ENCODE peak calls at places on chromosomes 5 and 9, in eight cellular contexts. C, J, O, S, A, B, Q and K are unnamed samples.

GRCh38 chr5:179720222-179720621 is 12.4 kb upstream of the MAML1 start:
- DNase-seq in C (no peak), S (no peak), A (no peak), Q (no peak), J (no peak), O (no peak), B (no peak), K (no peak)

GRCh38 chr9:806285-807156 is 35.0 kb upstream of the DMRT1 start:
- DNase-seq in J (no peak), A (no peak), C (peak), B (peak), S (peak), Q (no peak), O (peak), K (no peak)

GRCh38 chr5:177204281-177204680 is 70.7 kb downstream of the NSD1 start:
- DNase-seq in B (no peak), C (no peak), S (no peak), A (no peak), Q (no peak), O (no peak), J (no peak), K (no peak)

GRCh38 chr5:156929366-156929948 is 33.6 kb downstream of the TIMD4 start:
- DNase-seq in B (no peak), A (no peak), S (no peak), J (no peak), C (no peak), Q (no peak), O (no peak), K (no peak)

GRCh38 chr5:123094227-123094918 is 5.3 kb downstream of the PRDM6 start:
- DNase-seq in A (no peak), C (peak), J (no peak), S (no peak), B (no peak), O (no peak), Q (no peak), K (no peak)

GRCh38 chr9:128657796-128658195 is 1.1 kb upstream of the DYNC2I2 start:
- DNase-seq in B (no peak), A (no peak), C (no peak), J (no peak), Q (no peak), O (no peak), S (no peak), K (no peak)

GRCh38 chr9:136745389-136746218 is 2.7 kb downstream of the LCN6 start:
- DNase-seq in S (no peak), Q (no peak), B (no peak), J (peak), O (no peak), A (no peak), C (no peak), K (no peak)

GRCh38 chr5:141973871-141974595 is 5.1 kb downstream of the RNF14 start:
- DNase-seq in Q (peak), A (no peak), B (peak), J (no peak), O (peak), S (peak), C (peak), K (no peak)

GRCh38 chr5:91219141-91219802 is 163.8 kb downstream of the ARRDC3 start:
- DNase-seq in A (peak), Q (peak), C (peak), B (peak), S (peak), J (no peak), O (peak), K (peak)

GRCh38 chr9:127931092-127931881 is 710 bp upstream of the PIP5KL1 start:
- DNase-seq in C (peak), O (peak), Q (peak), J (no peak), B (peak), S (no peak), A (no peak), K (no peak)

GRCh38 chr9:105173306-105173705 is 71.1 kb upstream of the SLC44A1 start:
- DNase-seq in J (no peak), Q (no peak), S (no peak), A (no peak), C (no peak), O (no peak), B (no peak), K (no peak)

GRCh38 chr5:124408738-124409453 is 337.5 kb downstream of the ZNF608 start:
- DNase-seq in O (peak), J (no peak), S (no peak), A (no peak), C (peak), Q (peak), B (peak), K (peak)

GRCh38 chr9:129307227-129307970 is 129.3 kb upstream of the IER5L start:
- DNase-seq in S (no peak), A (peak), Q (no peak), J (no peak), O (no peak), C (no peak), B (no peak), K (no peak)

GRCh38 chr5:43643327-43643726 is 40.3 kb downstream of the NNT start:
- DNase-seq in J (no peak), B (no peak), S (no peak), O (no peak), C (no peak), A (no peak), Q (no peak), K (no peak)

GRCh38 chr9:91298304-91298703 is 63.4 kb downstream of the AUH start:
- DNase-seq in S (no peak), Q (no peak), J (no peak), A (no peak), O (peak), B (peak), C (peak), K (no peak)

GRCh38 chr5:55160493-55161209 is 680 bp downstream of the GPX8 start:
- DNase-seq in A (peak), O (peak), S (peak), Q (peak), C (peak), J (no peak), B (peak), K (peak)

GRCh38 chr9:88072831-88073365 is 65.4 kb downstream of the SPATA31C2 start:
- DNase-seq in C (no peak), B (no peak), O (no peak), J (no peak), S (no peak), Q (peak), A (no peak), K (no peak)

GRCh38 chr5:172423379-172424110 is 30.8 kb downstream of the SH3PXD2B start:
- DNase-seq in A (no peak), B (no peak), J (no peak), S (no peak), O (no peak), Q (no peak), C (no peak), K (no peak)

GRCh38 chr9:136996361-136997281 is at the start of gene CLIC3:
- DNase-seq in Q (no peak), A (no peak), B (no peak), O (no peak), C (peak), S (no peak), J (no peak), K (no peak)

GRCh38 chr5:40834391-40834848 is 602 bp downstream of the RPL37 start:
- DNase-seq in C (peak), Q (peak), O (peak), J (no peak), A (no peak), S (no peak), B (peak), K (no peak)

GRCh38 chr9:21031091-21031817 is at the start of gene HACD4:
- DNase-seq in O (peak), A (peak), B (peak), Q (peak), J (peak), S (no peak), C (peak), K (no peak)

GRCh38 chr9:928363-929042 is 48.0 kb upstream of the DMRT3 start:
- DNase-seq in O (no peak), C (no peak), S (no peak), J (no peak), A (no peak), Q (no peak), B (peak), K (peak)

GRCh38 chr5:8831251-8831650 is 714.6 kb downstream of the SEMA5A start:
- DNase-seq in O (no peak), A (no peak), J (no peak), Q (no peak), C (no peak), B (no peak), S (no peak), K (no peak)

GRCh38 chr5:53730938-53731337 is 170.5 kb downstream of the NDUFS4 start:
- DNase-seq in C (no peak), J (no peak), O (peak), A (no peak), Q (no peak), S (no peak), B (peak), K (no peak)

DNA sequence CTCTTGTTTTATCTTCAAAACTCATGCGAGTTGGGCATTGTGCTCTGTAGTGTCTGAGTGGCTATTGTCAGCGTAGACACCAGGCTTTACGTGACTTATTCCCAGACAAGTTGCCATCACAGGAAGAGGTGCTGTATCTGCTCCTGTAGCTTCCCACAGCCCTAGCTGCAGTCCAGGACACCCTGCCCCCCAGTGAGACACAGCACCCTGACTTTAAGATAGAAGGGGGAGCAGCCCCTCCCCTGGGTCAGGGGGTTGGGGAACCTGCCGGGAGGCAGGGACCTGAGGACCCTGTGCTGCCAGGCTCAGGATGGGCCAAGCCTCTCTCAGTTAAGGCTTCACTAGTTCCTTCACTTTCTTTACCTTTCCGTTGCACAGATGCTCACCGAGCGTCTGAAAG is 75.4 kb downstream of the NEK6 start:
- DNase-seq in J (no peak), Q (no peak), B (no peak), O (no peak), C (no peak), S (no peak), A (no peak), K (no peak)
- H3K4me3 ChIP-seq in J (no peak), Q (no peak), B (no peak), O (no peak), C (no peak), S (no peak), A (no peak), K (no peak)

GRCh38 chr9:4243877-4244812 is 55.7 kb downstream of the GLIS3 start:
- DNase-seq in O (no peak), J (no peak), B (no peak), Q (no peak), A (no peak), S (no peak), C (no peak), K (no peak)
- TF ChIP-seq CTCF in O (no peak), J (no peak), B (no peak), Q (no peak), A (no peak), S (no peak), C (no peak), K (no peak)

GRCh38 chr9:38017149-38017884 is 51.7 kb downstream of the SHB start:
- DNase-seq in A (peak), S (no peak), Q (peak), O (peak), J (peak), C (peak), B (peak), K (peak)
- H3K4me3 ChIP-seq in A (peak), S (no peak), Q (no peak), O (no peak), J (no peak), C (no peak), B (no peak), K (no peak)

DNA sequence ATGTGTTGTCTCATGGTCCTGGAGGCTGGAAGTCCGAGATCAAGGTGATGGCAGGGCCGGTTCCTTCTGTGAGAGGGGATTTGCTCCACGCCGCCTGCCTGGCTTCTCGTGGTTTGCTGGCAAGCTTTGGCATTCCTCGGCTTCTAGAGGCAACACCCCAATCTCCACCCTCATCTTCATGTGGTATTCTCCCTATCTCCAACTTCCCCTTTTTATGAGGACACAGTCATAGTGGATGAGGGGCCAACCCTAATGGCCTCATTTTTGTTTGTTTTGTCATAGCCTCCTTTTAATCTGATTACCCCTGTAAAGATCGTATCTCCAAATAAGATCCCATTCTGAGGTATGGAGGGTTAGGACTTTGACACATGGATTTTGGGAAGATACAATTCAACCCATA is 41.7 kb upstream of the CLK4 start:
- DNase-seq in B (no peak), S (no peak), C (no peak), J (no peak), A (no peak), O (no peak), Q (no peak), K (no peak)
- TF ChIP-seq CTCF in B (no peak), S (no peak), C (no peak), J (no peak), A (no peak), O (no peak), Q (no peak), K (no peak)

GRCh38 chr9:78028926-78029325 is 2.7 kb downstream of the GNAQ start:
- DNase-seq in C (peak), B (no peak), S (no peak), Q (no peak), O (no peak), A (no peak), J (no peak), K (no peak)

GRCh38 chr9:78031271-78031825 is at the start of gene GNAQ:
- DNase-seq in C (no peak), A (no peak), O (no peak), S (no peak), Q (no peak), B (no peak), J (peak), K (no peak)

GRCh38 chr9:78029601-78030552 is 1.7 kb downstream of the GNAQ start:
- DNase-seq in C (peak), B (peak), Q (no peak), O (peak), J (no peak), A (peak), S (no peak), K (no peak)

GRCh38 chr9:78031826-78032598 is 401 bp upstream of the GNAQ start:
- DNase-seq in Q (peak), S (peak), B (peak), C (peak), A (peak), O (peak), J (peak), K (no peak)

GRCh38 chr9:78030553-78031270 is 899 bp downstream of the GNAQ start:
- DNase-seq in J (peak), Q (no peak), S (no peak), B (peak), C (peak), O (peak), A (peak), K (no peak)
- H3K4me3 ChIP-seq in J (peak), Q (peak), S (peak), B (peak), C (peak), O (peak), A (peak), K (peak)

DNA sequence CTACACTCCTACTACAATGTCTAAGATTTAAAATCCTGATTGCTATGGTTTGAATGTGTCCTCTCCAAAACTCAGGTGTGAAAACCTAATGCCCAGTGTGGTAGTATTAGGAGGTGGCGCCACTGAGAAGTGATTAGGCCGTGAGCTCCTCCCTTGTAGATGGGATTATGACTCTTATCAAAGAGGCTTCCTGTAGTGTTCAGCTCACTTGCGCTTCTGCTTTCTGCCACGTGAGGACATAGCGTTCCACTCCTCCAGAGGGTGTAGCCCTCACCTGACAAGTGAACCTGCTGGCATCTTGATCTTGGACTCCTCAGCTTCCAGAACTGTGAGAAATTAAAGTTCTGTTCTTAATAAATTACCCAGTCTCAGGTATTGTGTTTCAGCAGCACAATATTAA is 33.0 kb upstream of the WHRN start:
- DNase-seq in J (no peak), A (no peak), O (no peak), Q (no peak), C (no peak), B (no peak), S (no peak), K (no peak)
- TF ChIP-seq CTCF in J (no peak), A (no peak), O (no peak), Q (peak), C (no peak), B (no peak), S (no peak), K (peak)

DNA sequence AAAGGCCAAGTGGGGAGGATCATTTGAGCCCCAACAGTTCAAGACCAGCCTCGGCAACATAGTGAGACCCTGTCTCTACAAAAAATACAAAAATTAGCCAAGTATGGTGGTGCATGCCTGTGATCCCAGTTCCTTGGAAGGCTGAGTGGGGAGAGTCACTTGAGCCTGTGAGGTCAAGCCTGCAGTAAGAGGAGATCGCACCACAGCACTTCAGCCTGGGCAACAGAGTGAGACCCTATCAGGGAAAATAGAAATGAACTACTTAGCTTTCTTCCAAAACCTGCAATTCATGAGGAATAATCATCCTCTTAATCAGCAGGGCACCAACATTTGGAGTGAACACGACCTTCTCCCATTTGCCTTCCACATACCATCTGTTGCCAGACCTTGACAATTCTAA is 96.1 kb downstream of the OR2K2 start:
- DNase-seq in B (no peak), S (no peak), A (no peak), J (no peak), C (no peak), O (no peak), Q (no peak), K (no peak)
- H3K4me3 ChIP-seq in B (no peak), S (no peak), A (no peak), J (no peak), C (no peak), O (no peak), Q (no peak), K (no peak)

DNA sequence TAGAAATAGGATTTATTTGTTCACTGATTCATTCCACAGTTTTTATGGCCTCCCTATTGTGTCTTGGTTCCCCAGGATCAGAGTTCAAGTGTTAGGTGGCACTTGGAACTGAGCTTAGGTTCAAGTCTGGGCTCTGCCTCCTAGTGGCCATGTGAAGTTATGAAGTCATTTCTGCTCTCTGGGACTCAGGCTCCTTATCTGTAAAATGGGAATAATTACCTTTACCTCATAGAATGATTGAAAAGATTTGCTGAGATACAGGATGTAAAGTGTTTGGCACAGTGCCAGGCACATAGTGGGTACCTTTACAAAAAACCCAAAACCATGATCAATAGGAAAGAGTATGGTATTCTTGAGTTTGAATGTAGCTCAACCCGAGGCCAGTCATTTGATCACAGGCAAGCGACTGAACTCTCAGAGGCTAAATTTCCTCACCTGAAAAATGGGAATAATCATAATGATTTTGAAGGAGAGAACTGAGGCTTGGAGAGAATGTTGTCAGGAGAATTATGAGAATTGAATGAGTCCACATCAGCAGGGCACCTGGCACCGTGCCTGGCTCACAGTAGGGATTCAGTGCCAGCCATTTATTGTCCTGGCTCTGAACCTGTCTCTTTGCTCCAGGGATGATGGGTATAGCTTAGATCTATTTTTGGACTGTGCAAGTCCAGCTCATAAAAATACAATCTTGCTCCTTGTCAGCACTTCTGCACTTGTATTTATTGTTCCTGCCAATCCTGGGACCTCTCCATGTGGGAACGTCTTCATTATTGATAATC is 10.7 kb downstream of the NSG2 start:
- DNase-seq in O (no peak), B (no peak), Q (no peak), C (no peak), A (no peak), S (no peak), J (peak), K (no peak)
- TF ChIP-seq CTCF in O (no peak), B (no peak), Q (no peak), C (no peak), A (no peak), S (no peak), J (no peak), K (no peak)

DNA sequence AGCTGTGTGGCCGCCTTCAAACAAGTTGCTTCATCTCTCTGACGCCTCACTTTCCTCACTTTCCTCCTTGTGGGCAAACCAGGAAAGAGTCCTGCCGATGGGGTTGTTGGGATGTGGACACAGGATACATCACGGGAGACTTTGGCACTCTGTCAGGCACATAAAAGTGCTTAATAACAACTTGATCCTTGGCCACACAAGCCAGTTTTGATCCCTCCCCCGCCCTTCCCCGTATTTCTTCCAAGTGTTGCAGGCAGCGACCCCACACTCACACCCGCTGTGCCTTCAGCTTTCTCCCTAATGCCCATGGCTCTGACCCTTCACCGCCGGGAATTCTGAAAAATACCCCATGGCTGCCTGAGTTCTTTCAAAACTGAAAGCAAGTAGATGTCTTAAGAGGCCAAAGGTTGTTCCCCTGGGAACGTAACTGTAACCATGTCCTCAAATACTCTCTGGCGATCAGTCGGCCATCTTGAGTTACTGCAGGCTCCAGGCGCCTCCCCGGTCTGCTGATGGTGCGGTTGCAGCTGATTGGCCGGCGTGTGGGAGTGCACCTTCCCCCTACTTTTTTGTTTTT is 59.8 kb downstream of the ARHGEF37 start:
- DNase-seq in O (peak), Q (no peak), S (no peak), J (no peak), A (no peak), B (peak), C (peak), K (peak)
- H3K4me3 ChIP-seq in O (no peak), Q (no peak), S (no peak), J (no peak), A (peak), B (no peak), C (no peak), K (peak)

GRCh38 chr9:18824095-18824666 is 208.8 kb downstream of the SAXO1 start:
- DNase-seq in S (no peak), Q (no peak), J (no peak), A (no peak), C (peak), B (peak), O (peak), K (peak)
- TF ChIP-seq CTCF in S (peak), Q (no peak), J (peak), A (no peak), C (peak), B (peak), O (peak), K (peak)